ENCODE peak calls at places on chromosomes 16 and 17, in eight cellular contexts. V is psoas muscle, E is thoracic aorta, A is small intestine, I is ovary, F is left lung, U is colonic mucosa, Y is upper lobe of right lung. K is an unnamed sample. For H3K4me1 and H3K36me3, the result is how much of the 10 kb centered on the place peaks cover.

GRCh38 chr17:77696151-77696719 is 262.3 kb upstream of the TNRC6C start:
- DNase-seq in V (no peak), E (no peak), A (no peak), I (no peak), F (no peak), U (no peak), Y (peak), K (no peak)

GRCh38 chr17:43745541-43745940 is 13.1 kb downstream of the SOST start:
- DNase-seq in V (no peak), E (no peak), A (no peak), I (no peak), F (no peak), U (no peak), Y (no peak), K (no peak)

GRCh38 chr17:55433029-55433628 is 11.5 kb upstream of the MMD start:
- DNase-seq in V (no peak), E (no peak), A (no peak), I (no peak), F (no peak), U (peak), Y (no peak), K (peak)

GRCh38 chr16:25184771-25185170 is 32.0 kb upstream of the AQP8 start:
- DNase-seq in V (no peak), E (no peak), A (no peak), I (no peak), F (no peak), U (no peak), Y (no peak), K (no peak)

GRCh38 chr17:51275381-51275780 is 15.0 kb downstream of the UTP18 start:
- DNase-seq in V (no peak), E (no peak), A (no peak), I (no peak), F (no peak), U (no peak), Y (no peak), K (peak)

GRCh38 chr17:77649717-77650211 is 308.7 kb upstream of the TNRC6C start:
- DNase-seq in V (no peak), E (no peak), A (peak), I (peak), F (peak), U (no peak), Y (peak), K (no peak)

GRCh38 chr16:52709286-52709685 is 162.3 kb upstream of the TOX3 start:
- DNase-seq in V (no peak), E (no peak), A (no peak), I (no peak), F (no peak), U (no peak), Y (no peak), K (no peak)

GRCh38 chr16:1470543-1471251 is 4.1 kb downstream of the CLCN7 start:
- DNase-seq in V (no peak), E (no peak), A (no peak), I (no peak), F (peak), U (no peak), Y (peak), K (no peak)

GRCh38 chr17:45170976-45171337 is 9.3 kb downstream of the HEXIM2 start:
- DNase-seq in V (peak), E (peak), A (no peak), I (peak), F (peak), U (peak), Y (peak), K (peak)

GRCh38 chr17:1883536-1883935 is 53.7 kb downstream of the RPA1 start:
- DNase-seq in V (no peak), E (no peak), A (no peak), I (no peak), F (no peak), U (no peak), Y (no peak), K (no peak)

GRCh38 chr16:5056347-5056746 is 9.4 kb downstream of the C16orf89 start:
- DNase-seq in V (no peak), E (no peak), A (peak), I (no peak), F (peak), U (peak), Y (peak), K (no peak)

GRCh38 chr17:51164911-51165679 is 1.1 kb upstream of the NME2 start:
- DNase-seq in V (no peak), E (no peak), A (no peak), I (no peak), F (no peak), U (no peak), Y (no peak), K (no peak)

GRCh38 chr17:50406578-50406977 is 9.3 kb upstream of the LRRC59 start:
- DNase-seq in V (no peak), E (no peak), A (no peak), I (no peak), F (no peak), U (no peak), Y (no peak), K (no peak)

GRCh38 chr16:80027007-80027965 is 426.7 kb upstream of the MAF start:
- DNase-seq in V (peak), E (peak), A (peak), I (peak), F (peak), U (peak), Y (peak), K (peak)

GRCh38 chr17:55237826-55238196 is 26.9 kb upstream of the HLF start:
- DNase-seq in V (no peak), E (no peak), A (no peak), I (no peak), F (no peak), U (no peak), Y (no peak), K (no peak)

GRCh38 chr16:3129137-3130131 is 5.4 kb upstream of the ZNF213 start:
- DNase-seq in V (peak), E (peak), A (peak), I (peak), F (peak), U (peak), Y (peak), K (peak)

GRCh38 chr17:66468241-66469087 is 166.1 kb downstream of the PRKCA start:
- DNase-seq in V (no peak), E (no peak), A (no peak), I (no peak), F (peak), U (no peak), Y (no peak), K (peak)

GRCh38 chr17:12673788-12674187 is 8.1 kb downstream of the MYOCD start:
- DNase-seq in V (no peak), E (no peak), A (no peak), I (no peak), F (no peak), U (no peak), Y (no peak), K (no peak)

GRCh38 chr16:55499951-55500350 is 8.9 kb upstream of the LPCAT2 start:
- DNase-seq in V (no peak), E (no peak), A (no peak), I (no peak), F (no peak), U (peak), Y (no peak), K (peak)

GRCh38 chr16:15509051-15509592 is 74.7 kb downstream of the BMERB1 start:
- DNase-seq in V (no peak), E (no peak), A (no peak), I (no peak), F (no peak), U (no peak), Y (no peak), K (no peak)

GRCh38 chr17:27570578-27570914 is 60.4 kb upstream of the LGALS9 start:
- DNase-seq in V (peak), E (no peak), A (no peak), I (no peak), F (no peak), U (no peak), Y (no peak), K (no peak)

GRCh38 chr17:78357687-78358537 is 2.0 kb downstream of the SOCS3 start:
- DNase-seq in V (peak), E (no peak), A (no peak), I (no peak), F (no peak), U (peak), Y (no peak), K (no peak)

GRCh38 chr16:66476328-66477027 is 49.4 kb downstream of the BEAN1 start:
- DNase-seq in V (no peak), E (no peak), A (peak), I (no peak), F (no peak), U (peak), Y (no peak), K (no peak)

GRCh38 chr17:68482576-68483001 is 25.3 kb upstream of the WIPI1 start:
- DNase-seq in V (no peak), E (no peak), A (no peak), I (no peak), F (no peak), U (no peak), Y (no peak), K (no peak)

GRCh38 chr17:229130-229944 is 47.9 kb upstream of the DOC2B start:
- DNase-seq in V (peak), E (no peak), A (no peak), I (peak), F (peak), U (no peak), Y (peak), K (no peak)

GRCh38 chr16:23833504-23833903 is 2.3 kb upstream of the PRKCB start:
- DNase-seq in V (no peak), E (no peak), A (no peak), I (no peak), F (no peak), U (no peak), Y (no peak), K (no peak)

GRCh38 chr16:14050297-14051027 is 20.7 kb upstream of the MRTFB start:
- DNase-seq in V (no peak), E (no peak), A (peak), I (no peak), F (no peak), U (no peak), Y (no peak), K (no peak)

GRCh38 chr16:11161974-11162373 is 94.0 kb downstream of the SOCS1 start:
- DNase-seq in V (peak), E (no peak), A (no peak), I (no peak), F (no peak), U (no peak), Y (no peak), K (peak)

GRCh38 chr16:2858245-2859025 is 465 bp upstream of the PRSS22 start:
- DNase-seq in V (peak), E (no peak), A (peak), I (no peak), F (peak), U (peak), Y (peak), K (no peak)

GRCh38 chr17:17855976-17856375 is 19.2 kb upstream of the SREBF1 start:
- DNase-seq in V (no peak), E (peak), A (no peak), I (no peak), F (no peak), U (no peak), Y (no peak), K (no peak)

GRCh38 chr16:19963306-19963705 is 78.7 kb upstream of the GPRC5B start:
- DNase-seq in V (no peak), E (no peak), A (no peak), I (no peak), F (no peak), U (no peak), Y (no peak), K (no peak)

GRCh38 chr17:57412520-57413096 is 156.3 kb downstream of the MSI2 start:
- DNase-seq in V (no peak), E (no peak), A (no peak), I (no peak), F (no peak), U (no peak), Y (no peak), K (no peak)

GRCh38 chr16:53220585-53220984 is 165.8 kb downstream of the CHD9 start:
- DNase-seq in V (no peak), E (no peak), A (peak), I (no peak), F (no peak), U (no peak), Y (no peak), K (peak)

GRCh38 chr17:58153046-58153445 is 4.9 kb downstream of the OR4D1 start:
- DNase-seq in V (no peak), E (no peak), A (no peak), I (no peak), F (no peak), U (no peak), Y (no peak), K (no peak)

GRCh38 chr16:81836279-81837054 is 57.4 kb downstream of the PLCG2 start:
- DNase-seq in V (no peak), E (no peak), A (no peak), I (no peak), F (no peak), U (no peak), Y (no peak), K (no peak)
- H3K4me3 ChIP-seq in V (no peak), E (no peak), A (no peak), I (no peak), F (no peak), U (no peak), Y (no peak), K (no peak)

GRCh38 chr16:22202261-22202637 is 3.8 kb upstream of the EEF2K start:
- DNase-seq in V (no peak), E (no peak), A (no peak), I (no peak), F (no peak), U (no peak), Y (no peak), K (no peak)
- H3K4me1 ChIP-seq in V (under half), E (under half), A (under half), I (under half), F (under half), U (under half), Y (under half), K (under half)

DNA sequence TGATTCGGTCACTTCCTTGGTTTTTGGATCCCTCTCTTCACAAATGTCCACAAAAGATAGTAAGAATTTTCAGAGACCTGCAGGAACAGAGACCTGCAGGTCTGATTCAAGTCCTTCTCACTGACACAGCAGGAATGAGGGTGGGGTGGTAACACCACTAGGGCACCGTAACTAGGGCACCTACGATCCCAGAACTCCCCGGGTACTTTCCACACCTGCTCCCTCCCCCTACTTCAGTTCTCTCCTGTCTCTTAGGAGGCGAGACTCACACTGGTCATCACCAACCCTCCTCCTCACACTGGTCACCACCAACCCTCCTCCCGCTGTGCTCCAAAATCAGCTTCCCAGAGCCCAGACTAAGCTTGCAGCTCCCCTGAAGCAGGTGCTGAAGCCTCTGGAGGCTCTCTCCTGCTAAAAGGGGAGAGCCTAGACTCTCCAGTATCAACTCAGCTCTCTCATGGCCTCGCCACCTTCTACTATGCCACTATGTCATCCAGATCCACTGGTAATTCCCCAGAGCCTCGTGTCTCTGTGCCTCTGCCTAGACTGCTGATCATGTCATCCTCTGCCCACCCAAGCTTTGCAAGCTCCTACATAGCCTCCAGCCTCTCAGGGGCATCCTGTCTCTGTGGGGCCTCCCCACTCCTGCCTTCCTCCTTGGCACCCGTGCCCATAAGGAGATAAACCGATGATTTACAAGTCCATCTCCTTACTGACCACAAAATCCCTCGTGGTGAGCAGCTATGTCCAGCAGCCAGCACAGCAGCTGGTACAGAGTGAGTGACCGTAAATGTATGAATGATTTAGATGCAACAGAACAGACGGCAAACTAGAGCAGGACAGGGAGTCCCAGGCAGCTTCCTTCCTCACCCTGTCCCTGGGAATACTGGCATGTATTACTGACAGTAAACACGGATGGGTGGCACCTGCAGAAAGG is 63.4 kb upstream of the GSG1L start:
- DNase-seq in V (no peak), E (no peak), A (no peak), I (no peak), F (no peak), U (no peak), Y (no peak), K (no peak)
- H3K36me3 ChIP-seq in V (half or more), E (under half), A (under half), I (under half), F (half or more), U (under half), Y (half or more), K (half or more)

GRCh38 chr17:42670925-42671657 is 5.7 kb downstream of the PLEKHH3 start:
- DNase-seq in V (no peak), E (no peak), A (no peak), I (no peak), F (no peak), U (no peak), Y (no peak), K (no peak)

GRCh38 chr17:42673885-42674754 is 2.7 kb downstream of the PLEKHH3 start:
- DNase-seq in V (peak), E (no peak), A (no peak), I (peak), F (no peak), U (peak), Y (peak), K (peak)

GRCh38 chr17:42670199-42670924 is 6.4 kb downstream of the PLEKHH3 start:
- DNase-seq in V (peak), E (no peak), A (no peak), I (no peak), F (no peak), U (no peak), Y (no peak), K (no peak)

GRCh38 chr17:42673266-42673884 is 3.4 kb downstream of the PLEKHH3 start:
- DNase-seq in V (no peak), E (no peak), A (no peak), I (no peak), F (no peak), U (no peak), Y (no peak), K (no peak)

DNA sequence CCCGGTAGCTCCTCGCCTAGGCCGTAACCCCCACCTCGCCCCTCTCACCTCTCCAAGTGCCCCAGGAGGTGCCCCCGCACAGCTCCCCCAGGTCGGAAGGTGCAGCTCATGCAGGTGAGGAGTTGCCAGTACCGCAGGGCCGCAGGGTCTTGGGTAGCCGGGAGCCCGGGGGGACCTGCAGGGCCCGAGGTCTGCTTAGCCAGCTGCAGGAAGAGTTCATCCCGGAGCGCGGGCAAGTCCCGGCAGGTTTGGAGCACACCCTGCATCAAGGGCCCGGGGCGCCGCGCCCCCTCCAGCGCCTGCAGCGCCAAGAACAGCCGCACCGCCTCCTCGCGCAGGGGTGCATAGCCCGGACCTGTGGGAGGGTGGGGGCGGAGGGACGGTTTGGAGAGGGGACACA is 4.8 kb downstream of the PLEKHH3 start:
- DNase-seq in V (no peak), E (no peak), A (no peak), I (no peak), F (no peak), U (no peak), Y (no peak), K (no peak)
- H3K4me3 ChIP-seq in V (no peak), E (no peak), A (no peak), I (no peak), F (no peak), U (no peak), Y (no peak), K (no peak)

DNA sequence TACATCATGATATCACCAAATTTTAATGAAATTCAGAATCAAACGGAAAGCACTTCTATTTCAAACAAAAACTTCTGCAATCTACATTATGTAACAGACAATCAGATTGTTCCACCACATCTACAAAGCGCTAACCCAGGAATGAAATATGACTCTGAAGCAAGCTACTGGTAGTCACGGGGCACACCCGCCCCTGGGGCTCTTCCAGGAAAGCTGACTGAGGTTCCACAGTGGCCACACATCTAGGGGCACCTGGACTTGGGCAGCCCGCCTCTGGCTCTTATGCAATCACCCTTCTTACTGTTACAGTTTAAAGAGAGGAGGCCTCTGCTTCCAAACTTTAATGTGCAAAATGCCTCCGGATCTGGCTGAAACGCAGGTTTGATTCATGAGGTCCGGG is 27.5 kb downstream of the ZCCHC14 start:
- DNase-seq in V (peak), E (peak), A (peak), I (peak), F (peak), U (peak), Y (peak), K (peak)
- H3K4me1 ChIP-seq in V (half or more), E (half or more), A (under half), I (under half), F (under half), U (under half), Y (half or more), K (half or more)

DNA sequence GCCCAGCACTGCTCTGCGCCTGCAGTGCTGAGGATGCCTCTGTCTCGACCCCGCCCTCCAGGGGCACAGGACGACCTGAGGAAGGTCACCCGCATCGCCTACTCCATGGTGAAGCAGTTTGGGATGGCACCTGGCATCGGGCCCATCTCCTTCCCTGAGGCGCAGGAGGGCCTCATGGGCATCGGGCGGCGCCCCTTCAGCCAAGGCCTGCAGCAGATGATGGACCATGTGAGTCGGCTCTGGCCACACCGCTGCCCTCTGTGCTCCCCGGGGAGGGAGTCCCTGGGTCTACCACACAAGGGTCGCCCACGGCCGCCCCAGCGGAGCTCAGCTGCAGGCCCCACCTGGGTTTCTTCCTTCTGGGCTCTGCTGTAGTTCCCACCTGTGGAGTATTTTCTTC is 6.7 kb upstream of the RPL13 start:
- DNase-seq in V (no peak), E (no peak), A (no peak), I (no peak), F (no peak), U (no peak), Y (no peak), K (no peak)
- H3K36me3 ChIP-seq in V (half or more), E (under half), A (under half), I (under half), F (half or more), U (under half), Y (half or more), K (half or more)

GRCh38 chr17:62895650-62896301 is 70.3 kb upstream of the TANC2 start:
- DNase-seq in V (no peak), E (no peak), A (no peak), I (no peak), F (no peak), U (no peak), Y (no peak), K (no peak)
- H3K4me3 ChIP-seq in V (no peak), E (no peak), A (no peak), I (no peak), F (no peak), U (no peak), Y (no peak), K (no peak)

DNA sequence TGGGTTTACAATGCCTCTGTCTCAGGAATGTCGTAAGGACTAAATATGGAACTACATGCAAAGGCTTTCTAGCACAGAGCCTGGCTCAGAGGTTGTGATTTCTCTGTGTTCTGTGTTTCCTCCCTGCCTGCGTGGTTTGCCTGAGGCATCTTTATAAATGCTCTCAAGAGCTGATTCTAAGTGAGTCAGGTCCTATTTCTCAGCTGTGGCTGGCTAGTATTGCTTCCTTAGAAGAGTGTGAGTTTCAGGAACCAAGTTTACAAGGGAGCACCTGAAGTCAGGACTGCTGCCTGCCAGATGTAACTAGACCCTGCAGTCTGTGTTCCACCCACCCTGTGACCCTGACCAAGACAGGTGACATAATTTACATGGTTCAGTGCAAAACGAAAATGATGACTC is 8.0 kb upstream of the CCL1 start:
- DNase-seq in V (no peak), E (no peak), A (no peak), I (no peak), F (no peak), U (no peak), Y (no peak), K (no peak)
- H3K4me1 ChIP-seq in V (under half), E (under half), A (under half), I (under half), F (under half), U (under half), Y (under half), K (under half)

K was measured in adipocyte.